ENCODE peak calls at places on chromosome 22, in four cellular contexts. J, D, U and R are unnamed samples.

GRCh38 chr22:43828711-43829447 is 16.8 kb upstream of the EFCAB6 start:
- DNase-seq in J (peak), D (no peak), U (peak), R (no peak)

GRCh38 chr22:20509344-20510047 is 2.1 kb downstream of the MED15 start:
- DNase-seq in J (peak), D (peak), U (peak), R (no peak)

GRCh38 chr22:38989461-38989860 is 7.3 kb downstream of the APOBEC3B start:
- DNase-seq in J (peak), D (no peak), U (no peak), R (no peak)

GRCh38 chr22:47434336-47435203 is 672.1 kb downstream of the TBC1D22A start:
- DNase-seq in J (no peak), D (no peak), U (no peak), R (peak)

GRCh38 chr22:37518509-37519267 is 527 bp downstream of the CARD10 start:
- DNase-seq in J (no peak), D (no peak), U (peak), R (no peak)

GRCh38 chr22:45645150-45645525 is 26.5 kb upstream of the ATXN10 start:
- DNase-seq in J (no peak), D (no peak), U (peak), R (peak)

GRCh38 chr22:29326481-29326880 is 11.0 kb upstream of the RASL10A start:
- DNase-seq in J (no peak), D (no peak), U (no peak), R (no peak)

GRCh38 chr22:37442537-37442936 is 15.3 kb upstream of the ELFN2 start:
- DNase-seq in J (no peak), D (no peak), U (no peak), R (no peak)

GRCh38 chr22:38531251-38531956 is 25.3 kb upstream of the DDX17 start:
- DNase-seq in J (no peak), D (no peak), U (no peak), R (no peak)

GRCh38 chr22:27925331-27925730 is 6.3 kb upstream of the PITPNB start:
- DNase-seq in J (no peak), D (no peak), U (no peak), R (no peak)

GRCh38 chr22:27919222-27919942 is at the start of gene PITPNB:
- DNase-seq in J (peak), D (peak), U (peak), R (peak)

GRCh38 chr22:27918351-27919221 is 470 bp downstream of the PITPNB start:
- DNase-seq in J (peak), D (no peak), U (peak), R (peak)

DNA sequence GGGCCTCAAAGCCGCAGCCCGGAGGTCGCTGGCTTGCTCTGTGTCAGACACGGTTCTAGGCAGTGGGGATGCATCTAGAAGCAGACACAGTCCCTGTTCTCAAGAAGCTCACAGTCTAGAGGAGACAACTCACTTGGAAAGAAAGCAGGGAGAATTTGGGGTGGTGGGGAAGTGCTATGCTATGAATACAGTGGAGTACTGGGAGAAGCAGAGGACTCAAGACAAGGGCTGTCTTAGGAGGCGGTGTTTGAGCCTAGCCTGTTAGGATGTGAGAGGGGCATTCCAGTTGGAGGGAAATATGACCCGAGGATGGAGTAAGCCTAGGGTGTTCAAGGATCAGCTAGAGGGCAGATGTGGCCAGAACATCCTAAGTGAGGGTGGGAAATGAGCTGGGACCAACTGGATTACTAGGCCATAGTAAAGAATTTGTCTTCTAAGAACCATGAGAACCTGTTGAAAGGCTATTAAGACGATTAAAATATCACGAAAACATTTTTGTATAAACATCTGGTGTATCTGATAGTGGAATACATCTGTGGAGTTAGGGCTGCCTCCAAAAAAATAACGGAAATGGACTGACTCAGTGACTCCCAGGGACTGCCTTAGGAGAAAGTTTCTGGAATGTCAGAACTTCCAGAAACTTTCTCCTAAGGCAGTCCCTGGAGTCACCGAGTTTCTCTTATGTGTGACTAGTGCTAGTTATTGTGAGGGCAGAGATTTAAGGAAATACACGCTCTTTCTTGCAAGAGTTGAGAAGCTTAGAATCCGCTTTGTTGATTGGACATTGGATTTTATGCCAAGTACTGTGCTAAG is 1.1 kb upstream of the PITPNB start:
- DNase-seq in J (no peak), D (peak), U (peak), R (no peak)
- TF ChIP-seq CTCF in J (no peak), D (no peak), U (peak), R (peak)

GRCh38 chr22:35721954-35722353 is 4.3 kb downstream of the APOL5 start:
- DNase-seq in J (no peak), D (no peak), U (no peak), R (no peak)
- TF ChIP-seq CTCF in J (no peak), D (no peak), U (no peak), R (no peak)

GRCh38 chr22:24996420-24996952 is 44.0 kb downstream of the KIAA1671 start:
- DNase-seq in J (no peak), D (no peak), U (peak), R (no peak)

GRCh38 chr22:24997023-24997422 is 44.5 kb downstream of the KIAA1671 start:
- DNase-seq in J (no peak), D (no peak), U (peak), R (no peak)

GRCh38 chr22:24992946-24993345 is 40.4 kb downstream of the KIAA1671 start:
- DNase-seq in J (no peak), D (no peak), U (no peak), R (no peak)

GRCh38 chr22:24995649-24996180 is 43.2 kb downstream of the KIAA1671 start:
- DNase-seq in J (no peak), D (no peak), U (no peak), R (no peak)

DNA sequence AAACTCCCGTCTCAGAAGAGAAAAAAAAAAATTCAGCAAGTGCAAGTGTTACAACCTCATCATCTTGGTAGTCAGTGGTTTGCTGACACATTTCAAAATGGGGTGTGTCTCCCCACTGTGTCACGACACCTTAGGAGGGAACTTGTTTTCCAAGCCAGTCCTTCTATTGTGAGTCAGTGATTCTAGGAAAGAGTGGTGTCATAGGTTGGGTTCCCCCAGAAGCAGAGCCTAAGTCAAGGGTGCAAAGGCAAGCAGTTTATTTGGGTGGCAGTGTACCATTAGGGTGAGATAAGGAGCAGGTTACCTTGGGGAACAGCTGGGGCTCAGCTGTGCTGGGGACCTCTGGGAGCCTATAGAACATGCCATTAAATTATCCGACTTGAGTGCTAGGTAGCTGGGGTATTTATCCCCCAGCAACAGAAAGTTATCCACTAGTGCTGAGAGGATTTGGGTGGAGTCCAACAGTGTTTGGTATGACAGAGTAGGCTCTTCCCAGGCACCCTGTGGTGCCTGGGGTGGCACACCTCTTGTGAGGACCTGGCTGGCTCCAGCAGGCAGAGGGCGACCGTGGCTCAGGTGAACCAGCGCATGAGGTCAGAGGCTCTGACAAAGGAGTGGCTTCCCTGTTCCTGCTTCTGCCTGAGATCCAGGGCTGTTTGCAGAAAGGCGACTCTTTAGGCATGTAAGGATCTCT is 41.7 kb downstream of the KIAA1671 start:
- DNase-seq in J (no peak), D (no peak), U (peak), R (no peak)
- TF ChIP-seq CTCF in J (no peak), D (no peak), U (peak), R (no peak)

GRCh38 chr22:31104869-31105268 is 2.5 kb downstream of the SELENOM start:
- DNase-seq in J (no peak), D (no peak), U (peak), R (no peak)
- TF ChIP-seq CTCF in J (peak), D (peak), U (peak), R (peak)

GRCh38 chr22:17792289-17792688 is 18.0 kb upstream of the BID start:
- DNase-seq in J (no peak), D (no peak), U (peak), R (no peak)
- TF ChIP-seq CTCF in J (no peak), D (no peak), U (peak), R (no peak)

DNA sequence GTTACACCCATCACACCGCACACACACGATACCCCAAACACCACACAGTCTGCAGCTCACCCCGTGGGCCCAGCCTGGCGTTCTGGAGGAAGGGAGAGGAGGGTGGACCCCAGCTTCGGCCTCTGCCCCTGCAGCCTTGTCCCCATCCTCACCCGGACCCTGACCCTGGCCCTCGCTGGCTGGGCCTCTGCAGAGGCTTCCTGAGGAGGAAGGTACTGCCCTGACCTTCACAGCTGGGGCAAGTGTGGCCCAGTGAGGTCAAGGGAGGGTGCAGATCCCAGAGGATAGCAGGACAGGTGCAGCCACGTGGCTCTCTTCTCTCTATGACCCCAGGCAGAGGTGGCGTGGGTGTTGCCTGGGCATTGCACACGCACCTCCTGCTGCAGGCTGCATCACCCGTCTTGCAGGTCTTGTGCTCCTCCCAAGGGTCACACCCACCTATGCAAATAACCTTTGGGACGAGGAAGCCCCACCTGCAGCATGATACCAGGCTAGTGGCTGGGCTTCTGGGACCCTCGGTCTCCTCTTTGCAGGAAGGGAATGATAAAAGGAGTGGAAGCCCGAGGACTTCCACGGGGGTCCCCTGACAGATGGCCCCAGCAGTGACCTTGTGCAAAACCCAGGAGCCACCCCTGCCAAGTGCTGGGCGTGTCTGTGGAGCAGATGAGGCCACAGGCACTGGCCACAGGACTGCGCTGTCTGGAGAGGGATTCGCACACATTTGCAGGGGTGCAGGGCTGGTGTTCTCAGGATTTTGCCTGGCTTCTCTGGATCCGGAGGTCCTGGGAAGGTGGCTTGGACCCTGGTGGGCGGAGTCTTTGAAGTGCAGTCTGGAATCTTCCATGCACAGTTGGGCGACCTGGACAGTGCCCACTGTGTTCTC is 1241.5 kb downstream of the BRD1 start:
- DNase-seq in J (peak), D (no peak), U (no peak), R (no peak)
- TF ChIP-seq CTCF in J (no peak), D (no peak), U (no peak), R (no peak)